ENCODE peak calls at places on chromosomes 16 and 17, in seven cellular contexts. One of them, this sample, is unnamed.

GRCh38 chr16:69717066-69717465 is 9.3 kb downstream of the NQO1 start:
- DNase-seq in adipocyte: no peak
- DNase-seq in AG09309: no peak
- DNase-seq in NCI-H345: no peak
- DNase-seq in RCC 7860: no peak
- DNase-seq in CD4-positive, alpha-beta memory T cell: no peak
- DNase-seq in RKO: no peak
- DNase-seq in this sample: no peak

GRCh38 chr17:43878260-43879082 is 28.9 kb downstream of the MPP2 start:
- DNase-seq in adipocyte: peak; percentile 89
- DNase-seq in AG09309: peak; percentile 67
- DNase-seq in NCI-H345: peak; percentile 42
- DNase-seq in RCC 7860: peak; percentile 71
- DNase-seq in CD4-positive, alpha-beta memory T cell: peak; percentile 55
- DNase-seq in RKO: peak; percentile 81
- DNase-seq in this sample: peak; percentile 79

GRCh38 chr16:24858219-24859041 is 12.7 kb downstream of the SLC5A11 start:
- DNase-seq in adipocyte: peak; percentile 75
- DNase-seq in AG09309: no peak
- DNase-seq in NCI-H345: no peak
- DNase-seq in RCC 7860: peak; percentile 19
- DNase-seq in CD4-positive, alpha-beta memory T cell: peak; percentile 42
- DNase-seq in RKO: peak; percentile 57
- DNase-seq in this sample: no peak

GRCh38 chr17:80656590-80656989 is 112.0 kb downstream of the RPTOR start:
- DNase-seq in adipocyte: no peak
- DNase-seq in AG09309: no peak
- DNase-seq in NCI-H345: no peak
- DNase-seq in RCC 7860: no peak
- DNase-seq in CD4-positive, alpha-beta memory T cell: no peak
- DNase-seq in RKO: no peak
- DNase-seq in this sample: no peak

GRCh38 chr16:56341656-56342397 is 83.5 kb downstream of the AMFR start:
- DNase-seq in adipocyte: no peak
- DNase-seq in AG09309: no peak
- DNase-seq in NCI-H345: no peak
- DNase-seq in RCC 7860: no peak
- DNase-seq in CD4-positive, alpha-beta memory T cell: no peak
- DNase-seq in RKO: no peak
- DNase-seq in this sample: no peak

GRCh38 chr16:11629071-11630030 is 38.9 kb upstream of the SNN start:
- DNase-seq in adipocyte: no peak
- DNase-seq in AG09309: no peak
- DNase-seq in NCI-H345: no peak
- DNase-seq in RCC 7860: peak; percentile 76
- DNase-seq in CD4-positive, alpha-beta memory T cell: no peak
- DNase-seq in RKO: no peak
- DNase-seq in this sample: no peak

GRCh38 chr17:45175759-45176140 is 14.1 kb downstream of the HEXIM2 start:
- DNase-seq in adipocyte: no peak
- DNase-seq in AG09309: no peak
- DNase-seq in NCI-H345: no peak
- DNase-seq in RCC 7860: no peak
- DNase-seq in CD4-positive, alpha-beta memory T cell: no peak
- DNase-seq in RKO: no peak
- DNase-seq in this sample: no peak

GRCh38 chr17:75315541-75316243 is 26.5 kb upstream of the SLC25A19 start:
- DNase-seq in adipocyte: no peak
- DNase-seq in AG09309: no peak
- DNase-seq in NCI-H345: no peak
- DNase-seq in RCC 7860: no peak
- DNase-seq in CD4-positive, alpha-beta memory T cell: no peak
- DNase-seq in RKO: no peak
- DNase-seq in this sample: no peak

GRCh38 chr17:77498056-77498785 is 357.5 kb downstream of the SEC14L1 start:
- DNase-seq in adipocyte: no peak
- DNase-seq in AG09309: no peak
- DNase-seq in NCI-H345: no peak
- DNase-seq in RCC 7860: no peak
- DNase-seq in CD4-positive, alpha-beta memory T cell: no peak
- DNase-seq in RKO: no peak
- DNase-seq in this sample: no peak

GRCh38 chr17:2387086-2388019 is 13.5 kb downstream of the MNT start:
- DNase-seq in adipocyte: no peak
- DNase-seq in AG09309: no peak
- DNase-seq in NCI-H345: no peak
- DNase-seq in RCC 7860: no peak
- DNase-seq in CD4-positive, alpha-beta memory T cell: no peak
- DNase-seq in RKO: no peak
- DNase-seq in this sample: no peak

GRCh38 chr16:26665166-26665939 is 401.4 kb upstream of the C16orf82 start:
- DNase-seq in adipocyte: no peak
- DNase-seq in AG09309: no peak
- DNase-seq in NCI-H345: no peak
- DNase-seq in RCC 7860: no peak
- DNase-seq in CD4-positive, alpha-beta memory T cell: no peak
- DNase-seq in RKO: no peak
- DNase-seq in this sample: no peak

GRCh38 chr16:47834485-47835024 is 321.2 kb downstream of the ABCC12 start:
- DNase-seq in adipocyte: no peak
- DNase-seq in AG09309: no peak
- DNase-seq in NCI-H345: no peak
- DNase-seq in RCC 7860: no peak
- DNase-seq in CD4-positive, alpha-beta memory T cell: no peak
- DNase-seq in RKO: no peak
- DNase-seq in this sample: no peak

GRCh38 chr16:47561286-47561685 is 100.2 kb downstream of the PHKB start:
- DNase-seq in adipocyte: no peak
- DNase-seq in AG09309: no peak
- DNase-seq in NCI-H345: no peak
- DNase-seq in RCC 7860: no peak
- DNase-seq in CD4-positive, alpha-beta memory T cell: no peak
- DNase-seq in RKO: no peak
- DNase-seq in this sample: no peak

This sample was measured in AG09319.